ENCODE peak calls at places on chromosomes 2 and 18, in nine cellular contexts. One of them, this sample, is unnamed.

GRCh38 chr2:12728221-12728777 is 11.6 kb downstream of the TRIB2 start:
- DNase-seq in smooth muscle cell of the brain vasculature: no peak
- DNase-seq in NCI-H1092: no peak
- DNase-seq in stimulated activated CD4-positive, alpha-beta T cell treated with anti-CD3 and anti-CD28 coated beads, Interleukin-12 subunit alpha, Interleukin-12 subunit beta, amount 100 ng/mL, for 4 hours: no peak
- DNase-seq in progenitor cell of endocrine pancreas: no peak
- DNase-seq in hepatocyte: no peak
- DNase-seq in GM19239: no peak
- DNase-seq in GM13976: no peak
- DNase-seq in endodermal cell: no peak
- DNase-seq in this sample: no peak

GRCh38 chr18:70227438-70227837 is 22.0 kb upstream of the RTTN start:
- DNase-seq in smooth muscle cell of the brain vasculature: no peak
- DNase-seq in NCI-H1092: no peak
- DNase-seq in stimulated activated CD4-positive, alpha-beta T cell treated with anti-CD3 and anti-CD28 coated beads, Interleukin-12 subunit alpha, Interleukin-12 subunit beta, amount 100 ng/mL, for 4 hours: no peak
- DNase-seq in progenitor cell of endocrine pancreas: no peak
- DNase-seq in hepatocyte: no peak
- DNase-seq in GM19239: no peak
- DNase-seq in GM13976: no peak
- DNase-seq in endodermal cell: no peak
- DNase-seq in this sample: no peak

GRCh38 chr2:62267687-62268086 is 71.8 kb downstream of the B3GNT2 start:
- DNase-seq in smooth muscle cell of the brain vasculature: no peak
- DNase-seq in NCI-H1092: no peak
- DNase-seq in stimulated activated CD4-positive, alpha-beta T cell treated with anti-CD3 and anti-CD28 coated beads, Interleukin-12 subunit alpha, Interleukin-12 subunit beta, amount 100 ng/mL, for 4 hours: no peak
- DNase-seq in progenitor cell of endocrine pancreas: no peak
- DNase-seq in hepatocyte: no peak
- DNase-seq in GM19239: no peak
- DNase-seq in GM13976: no peak
- DNase-seq in endodermal cell: no peak
- DNase-seq in this sample: no peak

GRCh38 chr2:168519534-168520308 is 63.6 kb downstream of the CERS6 start:
- DNase-seq in smooth muscle cell of the brain vasculature: no peak
- DNase-seq in NCI-H1092: no peak
- DNase-seq in stimulated activated CD4-positive, alpha-beta T cell treated with anti-CD3 and anti-CD28 coated beads, Interleukin-12 subunit alpha, Interleukin-12 subunit beta, amount 100 ng/mL, for 4 hours: no peak
- DNase-seq in progenitor cell of endocrine pancreas: no peak
- DNase-seq in hepatocyte: no peak
- DNase-seq in GM19239: no peak
- DNase-seq in GM13976: no peak
- DNase-seq in endodermal cell: no peak
- DNase-seq in this sample: no peak

GRCh38 chr2:65435625-65436168 is 3.3 kb upstream of the SPRED2 start:
- DNase-seq in smooth muscle cell of the brain vasculature: peak
- DNase-seq in NCI-H1092: peak
- DNase-seq in stimulated activated CD4-positive, alpha-beta T cell treated with anti-CD3 and anti-CD28 coated beads, Interleukin-12 subunit alpha, Interleukin-12 subunit beta, amount 100 ng/mL, for 4 hours: peak
- DNase-seq in progenitor cell of endocrine pancreas: peak
- DNase-seq in hepatocyte: peak
- DNase-seq in GM19239: peak
- DNase-seq in GM13976: peak
- DNase-seq in endodermal cell: peak
- DNase-seq in this sample: peak

GRCh38 chr18:58593930-58594329 is 35.0 kb downstream of the ALPK2 start:
- DNase-seq in smooth muscle cell of the brain vasculature: no peak
- DNase-seq in NCI-H1092: no peak
- DNase-seq in stimulated activated CD4-positive, alpha-beta T cell treated with anti-CD3 and anti-CD28 coated beads, Interleukin-12 subunit alpha, Interleukin-12 subunit beta, amount 100 ng/mL, for 4 hours: no peak
- DNase-seq in progenitor cell of endocrine pancreas: no peak
- DNase-seq in hepatocyte: no peak
- DNase-seq in GM19239: no peak
- DNase-seq in GM13976: no peak
- DNase-seq in endodermal cell: peak
- DNase-seq in this sample: no peak

GRCh38 chr18:35580748-35581534 is 599 bp upstream of the GALNT1 start:
- DNase-seq in smooth muscle cell of the brain vasculature: no peak
- DNase-seq in NCI-H1092: peak
- DNase-seq in stimulated activated CD4-positive, alpha-beta T cell treated with anti-CD3 and anti-CD28 coated beads, Interleukin-12 subunit alpha, Interleukin-12 subunit beta, amount 100 ng/mL, for 4 hours: peak
- DNase-seq in progenitor cell of endocrine pancreas: peak
- DNase-seq in hepatocyte: peak
- DNase-seq in GM19239: no peak
- DNase-seq in GM13976: peak
- DNase-seq in endodermal cell: peak
- DNase-seq in this sample: peak

GRCh38 chr2:119461811-119462210 is 30.2 kb downstream of the TMEM37 start:
- DNase-seq in smooth muscle cell of the brain vasculature: no peak
- DNase-seq in NCI-H1092: no peak
- DNase-seq in stimulated activated CD4-positive, alpha-beta T cell treated with anti-CD3 and anti-CD28 coated beads, Interleukin-12 subunit alpha, Interleukin-12 subunit beta, amount 100 ng/mL, for 4 hours: no peak
- DNase-seq in progenitor cell of endocrine pancreas: no peak
- DNase-seq in hepatocyte: no peak
- DNase-seq in GM19239: no peak
- DNase-seq in GM13976: no peak
- DNase-seq in endodermal cell: no peak
- DNase-seq in this sample: no peak

GRCh38 chr2:7857904-7858303 is 824.0 kb upstream of the ID2 start:
- DNase-seq in smooth muscle cell of the brain vasculature: no peak
- DNase-seq in NCI-H1092: no peak
- DNase-seq in stimulated activated CD4-positive, alpha-beta T cell treated with anti-CD3 and anti-CD28 coated beads, Interleukin-12 subunit alpha, Interleukin-12 subunit beta, amount 100 ng/mL, for 4 hours: no peak
- DNase-seq in progenitor cell of endocrine pancreas: no peak
- DNase-seq in hepatocyte: no peak
- DNase-seq in GM19239: no peak
- DNase-seq in GM13976: no peak
- DNase-seq in endodermal cell: peak
- DNase-seq in this sample: no peak

GRCh38 chr2:133765693-133766092 is 197.4 kb upstream of the NCKAP5 start:
- DNase-seq in smooth muscle cell of the brain vasculature: peak
- DNase-seq in NCI-H1092: no peak
- DNase-seq in stimulated activated CD4-positive, alpha-beta T cell treated with anti-CD3 and anti-CD28 coated beads, Interleukin-12 subunit alpha, Interleukin-12 subunit beta, amount 100 ng/mL, for 4 hours: no peak
- DNase-seq in progenitor cell of endocrine pancreas: no peak
- DNase-seq in hepatocyte: peak
- DNase-seq in GM19239: no peak
- DNase-seq in GM13976: no peak
- DNase-seq in endodermal cell: no peak
- DNase-seq in this sample: peak

GRCh38 chr18:8046421-8046820 is 479.3 kb downstream of the PTPRM start:
- DNase-seq in smooth muscle cell of the brain vasculature: no peak
- DNase-seq in NCI-H1092: no peak
- DNase-seq in stimulated activated CD4-positive, alpha-beta T cell treated with anti-CD3 and anti-CD28 coated beads, Interleukin-12 subunit alpha, Interleukin-12 subunit beta, amount 100 ng/mL, for 4 hours: no peak
- DNase-seq in progenitor cell of endocrine pancreas: no peak
- DNase-seq in hepatocyte: no peak
- DNase-seq in GM19239: no peak
- DNase-seq in GM13976: no peak
- DNase-seq in endodermal cell: no peak
- DNase-seq in this sample: no peak

GRCh38 chr2:96839288-96839874 is 4.4 kb downstream of the ANKRD23 start:
- DNase-seq in smooth muscle cell of the brain vasculature: no peak
- DNase-seq in NCI-H1092: no peak
- DNase-seq in stimulated activated CD4-positive, alpha-beta T cell treated with anti-CD3 and anti-CD28 coated beads, Interleukin-12 subunit alpha, Interleukin-12 subunit beta, amount 100 ng/mL, for 4 hours: peak
- DNase-seq in progenitor cell of endocrine pancreas: no peak
- DNase-seq in hepatocyte: no peak
- DNase-seq in GM19239: peak
- DNase-seq in GM13976: peak
- DNase-seq in endodermal cell: peak
- DNase-seq in this sample: no peak

GRCh38 chr18:67266591-67267237 is 249.8 kb downstream of the DSEL start:
- DNase-seq in smooth muscle cell of the brain vasculature: no peak
- DNase-seq in NCI-H1092: no peak
- DNase-seq in stimulated activated CD4-positive, alpha-beta T cell treated with anti-CD3 and anti-CD28 coated beads, Interleukin-12 subunit alpha, Interleukin-12 subunit beta, amount 100 ng/mL, for 4 hours: no peak
- DNase-seq in progenitor cell of endocrine pancreas: no peak
- DNase-seq in hepatocyte: no peak
- DNase-seq in GM19239: no peak
- DNase-seq in GM13976: no peak
- DNase-seq in endodermal cell: no peak
- DNase-seq in this sample: no peak

GRCh38 chr2:43464546-43464945 is 131.3 kb downstream of the THADA start:
- DNase-seq in smooth muscle cell of the brain vasculature: no peak
- DNase-seq in NCI-H1092: no peak
- DNase-seq in stimulated activated CD4-positive, alpha-beta T cell treated with anti-CD3 and anti-CD28 coated beads, Interleukin-12 subunit alpha, Interleukin-12 subunit beta, amount 100 ng/mL, for 4 hours: no peak
- DNase-seq in progenitor cell of endocrine pancreas: no peak
- DNase-seq in hepatocyte: peak
- DNase-seq in GM19239: no peak
- DNase-seq in GM13976: no peak
- DNase-seq in endodermal cell: no peak
- DNase-seq in this sample: no peak

GRCh38 chr18:14905979-14906378 is 158.0 kb downstream of the ANKRD30B start:
- DNase-seq in smooth muscle cell of the brain vasculature: no peak
- DNase-seq in NCI-H1092: no peak
- DNase-seq in stimulated activated CD4-positive, alpha-beta T cell treated with anti-CD3 and anti-CD28 coated beads, Interleukin-12 subunit alpha, Interleukin-12 subunit beta, amount 100 ng/mL, for 4 hours: no peak
- DNase-seq in progenitor cell of endocrine pancreas: no peak
- DNase-seq in hepatocyte: no peak
- DNase-seq in GM19239: no peak
- DNase-seq in GM13976: no peak
- DNase-seq in endodermal cell: no peak
- DNase-seq in this sample: no peak

GRCh38 chr2:37583867-37584266 is 87.6 kb downstream of the CDC42EP3 start:
- DNase-seq in smooth muscle cell of the brain vasculature: no peak
- DNase-seq in NCI-H1092: no peak
- DNase-seq in stimulated activated CD4-positive, alpha-beta T cell treated with anti-CD3 and anti-CD28 coated beads, Interleukin-12 subunit alpha, Interleukin-12 subunit beta, amount 100 ng/mL, for 4 hours: no peak
- DNase-seq in progenitor cell of endocrine pancreas: no peak
- DNase-seq in hepatocyte: no peak
- DNase-seq in GM19239: no peak
- DNase-seq in GM13976: no peak
- DNase-seq in endodermal cell: no peak
- DNase-seq in this sample: no peak

GRCh38 chr2:28080911-28081310 is 190.4 kb downstream of the BABAM2 start:
- DNase-seq in smooth muscle cell of the brain vasculature: no peak
- DNase-seq in NCI-H1092: no peak
- DNase-seq in stimulated activated CD4-positive, alpha-beta T cell treated with anti-CD3 and anti-CD28 coated beads, Interleukin-12 subunit alpha, Interleukin-12 subunit beta, amount 100 ng/mL, for 4 hours: no peak
- DNase-seq in progenitor cell of endocrine pancreas: no peak
- DNase-seq in hepatocyte: peak
- DNase-seq in GM19239: no peak
- DNase-seq in GM13976: no peak
- DNase-seq in endodermal cell: peak
- DNase-seq in this sample: no peak

GRCh38 chr18:814300-815084 is 2.5 kb upstream of the YES1 start:
- DNase-seq in smooth muscle cell of the brain vasculature: no peak
- DNase-seq in NCI-H1092: no peak
- DNase-seq in stimulated activated CD4-positive, alpha-beta T cell treated with anti-CD3 and anti-CD28 coated beads, Interleukin-12 subunit alpha, Interleukin-12 subunit beta, amount 100 ng/mL, for 4 hours: no peak
- DNase-seq in progenitor cell of endocrine pancreas: no peak
- DNase-seq in hepatocyte: no peak
- DNase-seq in GM19239: no peak
- DNase-seq in GM13976: no peak
- DNase-seq in endodermal cell: peak
- DNase-seq in this sample: peak

GRCh38 chr2:234640657-234641056 is 143.8 kb upstream of the ARL4C start:
- DNase-seq in smooth muscle cell of the brain vasculature: no peak
- DNase-seq in NCI-H1092: no peak
- DNase-seq in stimulated activated CD4-positive, alpha-beta T cell treated with anti-CD3 and anti-CD28 coated beads, Interleukin-12 subunit alpha, Interleukin-12 subunit beta, amount 100 ng/mL, for 4 hours: no peak
- DNase-seq in progenitor cell of endocrine pancreas: no peak
- DNase-seq in hepatocyte: no peak
- DNase-seq in GM19239: no peak
- DNase-seq in GM13976: no peak
- DNase-seq in endodermal cell: no peak
- DNase-seq in this sample: no peak

GRCh38 chr2:16051841-16052564 is 111.7 kb downstream of the MYCN start:
- DNase-seq in smooth muscle cell of the brain vasculature: no peak
- DNase-seq in NCI-H1092: no peak
- DNase-seq in stimulated activated CD4-positive, alpha-beta T cell treated with anti-CD3 and anti-CD28 coated beads, Interleukin-12 subunit alpha, Interleukin-12 subunit beta, amount 100 ng/mL, for 4 hours: no peak
- DNase-seq in progenitor cell of endocrine pancreas: no peak
- DNase-seq in hepatocyte: no peak
- DNase-seq in GM19239: no peak
- DNase-seq in GM13976: no peak
- DNase-seq in endodermal cell: no peak
- DNase-seq in this sample: no peak

GRCh38 chr18:55586841-55587240 is 1.2 kb downstream of the TCF4 start:
- DNase-seq in smooth muscle cell of the brain vasculature: no peak
- DNase-seq in NCI-H1092: peak
- DNase-seq in stimulated activated CD4-positive, alpha-beta T cell treated with anti-CD3 and anti-CD28 coated beads, Interleukin-12 subunit alpha, Interleukin-12 subunit beta, amount 100 ng/mL, for 4 hours: no peak
- DNase-seq in progenitor cell of endocrine pancreas: no peak
- DNase-seq in hepatocyte: peak
- DNase-seq in GM19239: no peak
- DNase-seq in GM13976: peak
- DNase-seq in endodermal cell: peak
- DNase-seq in this sample: no peak

This sample was measured in HuH-7.